ENCODE peak calls at places on chromosomes 16 and 17, in four cellular contexts. R, X, M and D are unnamed samples.

GRCh38 chr17:82105882-82106696 is 8.1 kb upstream of the FASN start:
- DNase-seq in R (peak; percentile 82), X (peak; percentile 63), M (no peak), D (no peak)

GRCh38 chr17:58325976-58326468 is 2.6 kb downstream of the TSPOAP1 start:
- DNase-seq in R (peak; percentile 34), X (no peak), M (no peak), D (no peak)

GRCh38 chr16:4320030-4320429 is 4.2 kb downstream of the GLIS2 start:
- DNase-seq in R (no peak), X (no peak), M (no peak), D (no peak)

GRCh38 chr17:18021372-18021771 is 17.6 kb downstream of the ATPAF2 start:
- DNase-seq in R (peak; percentile 21), X (no peak), M (no peak), D (no peak)

GRCh38 chr16:84700518-84701277 is 898 bp downstream of the USP10 start:
- DNase-seq in R (peak; percentile 29), X (no peak), M (no peak), D (no peak)

GRCh38 chr17:15262291-15263205 is 2.6 kb downstream of the PMP22 start:
- DNase-seq in R (peak; percentile 98), X (peak; percentile 80), M (peak; percentile 90), D (peak; percentile 87)

GRCh38 chr17:66978514-66979061 is 14.1 kb downstream of the CACNG4 start:
- DNase-seq in R (no peak), X (no peak), M (peak; percentile 81), D (no peak)

GRCh38 chr16:11240636-11241473 is 15.1 kb downstream of the SOCS1 start:
- DNase-seq in R (no peak), X (no peak), M (peak; percentile 48), D (no peak)

GRCh38 chr17:34367486-34368270 is 4.6 kb upstream of the CCL1 start:
- DNase-seq in R (no peak), X (no peak), M (no peak), D (no peak)

GRCh38 chr17:18182190-18182977 is 1.2 kb upstream of the ALKBH5 start:
- DNase-seq in R (no peak), X (peak; percentile 45), M (peak; percentile 53), D (no peak)

GRCh38 chr16:75591001-75591852 is 25.0 kb downstream of the GABARAPL2 start:
- DNase-seq in R (no peak), X (peak; percentile 33), M (peak; percentile 81), D (no peak)

GRCh38 chr17:34254651-34255380 is at the start of gene CCL2:
- DNase-seq in R (peak; percentile 76), X (peak; percentile 65), M (peak; percentile 83), D (peak; percentile 65)

GRCh38 chr16:48609453-48610023 is 442 bp downstream of the N4BP1 start:
- DNase-seq in R (peak; percentile 47), X (no peak), M (peak; percentile 66), D (no peak)

GRCh38 chr17:67246398-67246647 is 1.3 kb upstream of the HELZ start:
- DNase-seq in R (no peak), X (no peak), M (no peak), D (no peak)

GRCh38 chr17:73317554-73318426 is 6.0 kb upstream of the CDC42EP4 start:
- DNase-seq in R (no peak), X (no peak), M (no peak), D (no peak)

GRCh38 chr17:45784583-45785372 is 658 bp downstream of the CRHR1 start:
- DNase-seq in R (no peak), X (no peak), M (no peak), D (no peak)

GRCh38 chr17:82876602-82877391 is 37.0 kb upstream of the ZNF750 start:
- DNase-seq in R (no peak), X (peak; percentile 85), M (peak; percentile 82), D (peak; percentile 64)

GRCh38 chr16:2690852-2691251 is 8.5 kb downstream of the KCTD5 start:
- DNase-seq in R (no peak), X (no peak), M (no peak), D (no peak)

GRCh38 chr16:51155199-51155607 is 4.1 kb upstream of the SALL1 start:
- DNase-seq in R (no peak), X (no peak), M (no peak), D (no peak)

GRCh38 chr16:88013091-88013609 is 61.9 kb downstream of the BANP start:
- DNase-seq in R (no peak), X (no peak), M (no peak), D (no peak)

GRCh38 chr17:29617481-29618271 is 5.0 kb downstream of the CORO6 start:
- DNase-seq in R (peak; percentile 86), X (peak; percentile 62), M (peak; percentile 80), D (peak; percentile 56)

GRCh38 chr17:29615048-29615385 is 7.7 kb downstream of the CORO6 start:
- DNase-seq in R (no peak), X (no peak), M (no peak), D (no peak)

GRCh38 chr17:29615492-29616299 is 7.0 kb downstream of the CORO6 start:
- DNase-seq in R (peak; percentile 73), X (peak; percentile 81), M (peak; percentile 87), D (peak; percentile 87)

GRCh38 chr17:29617125-29617480 is 5.6 kb downstream of the CORO6 start:
- DNase-seq in R (peak; percentile 88), X (peak; percentile 51), M (no peak), D (peak; percentile 69)

DNA sequence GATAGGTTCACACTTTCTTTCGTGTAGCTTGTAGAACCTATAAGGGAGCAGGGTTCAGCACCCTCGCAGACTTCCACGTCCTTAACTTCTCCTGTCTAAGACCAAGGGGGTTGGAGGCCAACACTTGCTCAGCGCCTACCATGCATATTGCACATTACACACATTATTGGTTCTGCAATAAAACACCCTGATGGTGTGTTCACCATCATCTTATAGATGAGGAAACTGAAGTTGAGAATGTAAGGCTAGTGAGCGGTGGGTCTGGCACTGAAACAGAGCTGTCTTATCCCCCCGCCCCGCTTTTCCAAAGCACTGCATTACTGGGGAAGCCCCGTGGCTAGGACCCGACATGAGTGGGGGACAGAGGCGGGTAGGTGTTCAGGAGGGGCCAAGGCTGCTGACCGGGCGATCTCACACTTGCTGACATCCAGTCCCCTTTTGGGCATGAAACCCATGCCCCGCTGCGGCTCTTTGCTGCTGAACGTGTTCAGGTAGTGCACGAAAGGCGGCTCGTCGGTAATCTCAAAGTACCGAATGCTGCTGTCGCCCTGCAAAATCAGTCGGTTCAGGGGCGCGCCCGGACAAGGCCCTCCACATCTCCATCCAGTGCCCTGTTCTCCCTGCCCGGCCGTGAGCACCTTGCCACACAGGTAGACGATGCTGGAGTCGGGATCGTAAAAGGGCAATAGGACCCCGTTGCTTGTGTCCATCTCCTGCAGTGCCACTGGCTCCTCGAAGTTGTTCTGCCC is 6.2 kb downstream of the CORO6 start:
- DNase-seq in R (no peak), X (no peak), M (no peak), D (no peak)
- H3K4me3 ChIP-seq in R (no peak overlapping the region), X (peak overlapping the region; percentile 53), M (peak overlapping the region; percentile 29), D (peak overlapping the region; percentile 53)

DNA sequence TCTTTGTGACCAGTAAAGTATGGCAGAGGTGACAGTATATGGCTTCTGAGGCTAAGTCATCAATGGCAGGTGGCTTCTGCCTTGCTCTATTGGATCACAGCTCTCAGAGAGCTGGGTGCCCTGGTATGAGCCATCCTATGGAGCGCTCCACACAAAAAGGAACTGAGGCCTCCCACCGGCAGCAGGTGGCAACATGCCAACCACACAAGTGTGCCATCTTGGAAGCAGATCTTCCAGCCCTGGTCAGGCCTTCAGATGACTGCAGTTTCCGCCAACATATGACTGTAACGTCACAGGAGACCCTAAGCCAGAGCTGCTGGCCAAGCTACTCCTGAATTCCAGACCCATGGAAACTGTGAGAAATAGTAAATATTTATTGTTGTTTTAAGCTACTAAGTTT is 69.6 kb upstream of the LHX1 start:
- DNase-seq in R (no peak), X (no peak), M (no peak), D (no peak)
- H3K27ac ChIP-seq in R (no peak overlapping the region), X (no peak overlapping the region), M (no peak overlapping the region), D (no peak overlapping the region)

GRCh38 chr17:50708050-50709000 is 611 bp upstream of the ANKRD40 start:
- DNase-seq in R (peak; percentile 44), X (no peak), M (no peak), D (no peak)
- TF ChIP-seq POLR2A in R (no peak), X (no peak), M (no peak), D (no peak)

GRCh38 chr17:55720917-55721836 is 1.5 kb downstream of the TMEM100 start:
- DNase-seq in R (no peak), X (no peak), M (no peak), D (no peak)

GRCh38 chr17:55726440-55726839 is 3.8 kb upstream of the TMEM100 start:
- DNase-seq in R (peak; percentile 34), X (peak; percentile 25), M (peak; percentile 59), D (peak; percentile 79)

GRCh38 chr17:55722016-55722706 is 503 bp downstream of the TMEM100 start:
- DNase-seq in R (no peak), X (no peak), M (no peak), D (no peak)

GRCh38 chr17:55723488-55723848 is 804 bp upstream of the TMEM100 start:
- DNase-seq in R (no peak), X (no peak), M (no peak), D (no peak)

GRCh38 chr17:55722742-55723487 is at the start of gene TMEM100:
- DNase-seq in R (no peak), X (no peak), M (no peak), D (no peak)
- H3K4me3 ChIP-seq in R (no peak within 1 kb of the TSS), X (peak within 1 kb of the TSS; percentile 33), M (peak within 1 kb of the TSS; percentile 9), D (peak within 1 kb of the TSS; percentile 22)

GRCh38 chr16:90077757-90078593 is 844 bp upstream of the PRDM7 start:
- DNase-seq in R (peak; percentile 55), X (peak; percentile 32), M (no peak), D (no peak)

GRCh38 chr16:90084215-90084614 is 7.1 kb upstream of the PRDM7 start:
- DNase-seq in R (no peak), X (no peak), M (no peak), D (no peak)

GRCh38 chr16:90081606-90081970 is 4.5 kb upstream of the PRDM7 start:
- DNase-seq in R (no peak), X (no peak), M (no peak), D (no peak)

GRCh38 chr16:90078594-90078895 is 1.4 kb upstream of the PRDM7 start:
- DNase-seq in R (no peak), X (no peak), M (no peak), D (no peak)

DNA sequence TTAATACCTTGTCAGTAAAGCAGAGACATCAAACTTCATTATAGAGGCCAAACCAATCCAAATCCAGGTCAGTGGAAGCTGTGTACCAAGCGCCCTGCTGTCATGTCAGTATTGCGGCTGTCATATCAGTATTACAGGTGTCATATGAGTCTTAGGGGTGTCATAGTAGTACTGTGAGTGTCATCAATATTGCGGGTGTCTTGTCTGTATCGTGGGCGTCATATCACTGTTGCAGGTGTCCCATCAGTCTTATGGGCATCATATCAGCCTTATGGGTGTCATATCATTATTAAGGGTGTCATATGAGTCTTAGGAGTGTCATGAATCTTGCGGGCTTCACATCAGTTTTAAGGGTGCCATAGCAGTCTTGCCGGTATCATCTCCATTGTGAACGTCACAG is 6.0 kb upstream of the PRDM7 start:
- DNase-seq in R (no peak), X (no peak), M (no peak), D (no peak)
- H3K27ac ChIP-seq in R (no peak overlapping the region), X (no peak overlapping the region), M (no peak overlapping the region), D (no peak overlapping the region)